ENCODE peak calls at places on chromosome 12, in four cellular contexts. One of them, this sample, is unnamed.

GRCh38 chr12:94571556-94571955 is 78.8 kb downstream of the TMCC3 start:
- DNase-seq in WTC11: no peak
- DNase-seq in HepG2: peak
- DNase-seq in K562: peak
- DNase-seq in this sample: no peak

GRCh38 chr12:67943295-67943892 is 45.9 kb upstream of the IFNG-AS1 start:
- DNase-seq in WTC11: peak
- DNase-seq in HepG2: peak
- DNase-seq in K562: peak
- DNase-seq in this sample: peak

GRCh38 chr12:18470251-18470650 is 208.9 kb downstream of the PIK3C2G start:
- DNase-seq in WTC11: no peak
- DNase-seq in HepG2: no peak
- DNase-seq in K562: no peak
- DNase-seq in this sample: no peak

GRCh38 chr12:109827566-109828550 is 5.3 kb downstream of the TRPV4 start:
- DNase-seq in WTC11: no peak
- DNase-seq in HepG2: no peak
- DNase-seq in K562: no peak
- DNase-seq in this sample: no peak

GRCh38 chr12:50220357-50221061 is 53.3 kb upstream of the CERS5 start:
- DNase-seq in WTC11: no peak
- DNase-seq in HepG2: no peak
- DNase-seq in K562: peak
- DNase-seq in this sample: peak

GRCh38 chr12:53591301-53592206 is 34.6 kb downstream of the ATF7 start:
- DNase-seq in WTC11: no peak
- DNase-seq in HepG2: peak
- DNase-seq in K562: peak
- DNase-seq in this sample: no peak

GRCh38 chr12:65740873-65741600 is 83.2 kb upstream of the HMGA2 start:
- DNase-seq in WTC11: peak
- DNase-seq in HepG2: peak
- DNase-seq in K562: peak
- DNase-seq in this sample: no peak

GRCh38 chr12:121165316-121165715 is 32.6 kb downstream of the P2RX7 start:
- DNase-seq in WTC11: no peak
- DNase-seq in HepG2: no peak
- DNase-seq in K562: no peak
- DNase-seq in this sample: no peak

GRCh38 chr12:46661161-46661845 is 164.5 kb downstream of the SLC38A4 start:
- DNase-seq in WTC11: no peak
- DNase-seq in HepG2: peak
- DNase-seq in K562: peak
- DNase-seq in this sample: peak

GRCh38 chr12:55142896-55143870 is 17.0 kb downstream of the OR9K2 start:
- DNase-seq in WTC11: peak
- DNase-seq in HepG2: peak
- DNase-seq in K562: peak
- DNase-seq in this sample: no peak

DNA sequence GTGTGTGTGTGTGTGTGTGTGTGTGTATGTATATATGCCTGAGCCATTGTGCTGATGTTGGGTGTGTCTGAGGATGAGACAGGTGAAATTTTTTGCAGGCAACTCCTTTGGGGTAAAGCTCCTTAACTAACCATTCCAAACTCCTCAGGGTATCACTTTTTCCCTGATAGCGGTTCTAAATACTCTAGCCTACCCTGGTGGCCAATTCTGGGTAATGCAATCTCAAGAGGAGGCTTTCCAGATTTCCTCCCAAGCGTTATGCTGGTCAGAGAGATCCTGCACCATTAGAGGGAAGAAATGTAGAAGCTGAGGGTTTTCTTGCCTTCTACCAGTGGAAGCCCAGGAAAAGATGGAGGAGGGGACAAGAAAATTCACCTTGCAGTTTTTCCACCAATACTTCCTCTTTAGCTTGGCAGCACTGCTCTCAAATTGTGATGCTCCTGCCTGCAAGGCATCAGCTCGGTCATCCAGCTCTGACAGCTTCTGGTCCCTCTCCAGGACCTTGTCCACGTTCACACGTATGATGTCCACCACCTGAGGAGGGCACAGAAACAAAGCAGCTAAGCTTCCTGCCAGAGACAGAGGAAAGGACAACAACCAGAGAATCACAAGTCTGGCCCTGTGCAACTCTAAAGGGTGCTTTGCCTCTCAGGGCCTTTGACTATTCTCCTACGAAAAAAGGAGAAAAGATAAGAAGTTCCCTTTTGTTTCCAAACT is 4.9 kb downstream of the VAMP1 start:
- DNase-seq in WTC11: peak
- DNase-seq in HepG2: peak
- DNase-seq in K562: peak
- DNase-seq in this sample: no peak
- TF ChIP-seq ETV6 in WTC11: no peak
- TF ChIP-seq ETV6 in HepG2: no peak
- TF ChIP-seq ETV6 in K562: no peak
- TF ChIP-seq ETV6 in this sample: no peak

GRCh38 chr12:2142068-2142467 is 89.3 kb downstream of the CACNA1C start:
- DNase-seq in WTC11: no peak
- DNase-seq in HepG2: no peak
- DNase-seq in K562: no peak
- DNase-seq in this sample: no peak
- TF ChIP-seq ETV6 in WTC11: no peak
- TF ChIP-seq ETV6 in HepG2: no peak
- TF ChIP-seq ETV6 in K562: no peak
- TF ChIP-seq ETV6 in this sample: no peak

GRCh38 chr12:130480887-130481286 is 143.2 kb downstream of the PIWIL1 start:
- DNase-seq in WTC11: no peak
- DNase-seq in HepG2: no peak
- DNase-seq in K562: no peak
- DNase-seq in this sample: no peak
- TF ChIP-seq ETV6 in WTC11: no peak
- TF ChIP-seq ETV6 in HepG2: no peak
- TF ChIP-seq ETV6 in K562: no peak
- TF ChIP-seq ETV6 in this sample: no peak

GRCh38 chr12:100859063-100859627 is 64.6 kb downstream of the ANO4 start:
- DNase-seq in WTC11: no peak
- DNase-seq in HepG2: no peak
- DNase-seq in K562: no peak
- DNase-seq in this sample: no peak

GRCh38 chr12:100857971-100858370 is 63.4 kb downstream of the ANO4 start:
- DNase-seq in WTC11: no peak
- DNase-seq in HepG2: no peak
- DNase-seq in K562: no peak
- DNase-seq in this sample: no peak

GRCh38 chr12:100857418-100857817 is 62.8 kb downstream of the ANO4 start:
- DNase-seq in WTC11: no peak
- DNase-seq in HepG2: no peak
- DNase-seq in K562: no peak
- DNase-seq in this sample: no peak

GRCh38 chr12:100860611-100861010 is 66.0 kb downstream of the ANO4 start:
- DNase-seq in WTC11: no peak
- DNase-seq in HepG2: no peak
- DNase-seq in K562: no peak
- DNase-seq in this sample: no peak

DNA sequence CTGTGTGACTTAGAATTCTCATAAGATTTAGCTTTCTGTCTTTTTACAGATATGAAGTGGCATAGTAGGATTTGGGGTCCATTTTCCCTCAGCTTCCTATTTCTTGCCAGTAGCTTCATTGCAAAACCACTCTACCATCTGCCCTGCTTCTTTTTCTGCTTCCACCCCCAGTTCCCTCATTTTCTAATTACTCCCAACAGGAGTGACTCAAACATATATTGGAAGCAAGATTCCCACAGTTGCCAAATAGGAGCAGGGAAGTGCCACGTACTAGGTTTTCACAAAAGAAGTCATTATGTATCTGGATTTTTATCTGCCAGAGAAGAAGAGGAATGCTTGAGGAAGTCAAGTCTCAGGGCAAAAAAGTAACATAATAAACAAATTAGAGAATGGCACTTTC is 64.1 kb downstream of the ANO4 start:
- DNase-seq in WTC11: no peak
- DNase-seq in HepG2: no peak
- DNase-seq in K562: no peak
- DNase-seq in this sample: no peak
- TF ChIP-seq ETV6 in WTC11: no peak
- TF ChIP-seq ETV6 in HepG2: no peak
- TF ChIP-seq ETV6 in K562: no peak
- TF ChIP-seq ETV6 in this sample: no peak

GRCh38 chr12:84166812-84167211 is 745.8 kb downstream of the SLC6A15 start:
- DNase-seq in WTC11: no peak
- DNase-seq in HepG2: no peak
- DNase-seq in K562: no peak
- DNase-seq in this sample: no peak
- TF ChIP-seq ETV6 in WTC11: no peak
- TF ChIP-seq ETV6 in HepG2: no peak
- TF ChIP-seq ETV6 in K562: no peak
- TF ChIP-seq ETV6 in this sample: no peak

GRCh38 chr12:5806376-5807089 is 138.5 kb downstream of the ANO2 start:
- DNase-seq in WTC11: no peak
- DNase-seq in HepG2: no peak
- DNase-seq in K562: no peak
- DNase-seq in this sample: no peak
- TF ChIP-seq ETV6 in WTC11: no peak
- TF ChIP-seq ETV6 in HepG2: no peak
- TF ChIP-seq ETV6 in K562: no peak
- TF ChIP-seq ETV6 in this sample: no peak

This sample was measured in GM12878.